ENCODE peak calls at places on chromosomes 5 and 9, in nine cellular contexts. One of them, this sample, is unnamed.
A peak's percentile ranks its signal among the peaks of the same experiment; 100 is the strongest.

GRCh38 chr9:96686638-96687335 is 31.7 kb upstream of the PRXL2C start:
- DNase-seq in GDM1: no peak
- DNase-seq in NCI-H1417: peak; percentile 80
- DNase-seq in T-helper 1 cell: peak; percentile 28
- DNase-seq in nucleus accumbens: peak; percentile 82
- DNase-seq in mucosa of gallbladder: peak; percentile 72
- DNase-seq in GOT3: no peak
- DNase-seq in HTR-8/SVneo: peak; percentile 9
- DNase-seq in GM19239: peak; percentile 18
- DNase-seq in this sample: no peak

GRCh38 chr5:67133781-67134180 is 62.8 kb downstream of the CD180 start:
- DNase-seq in GDM1: no peak
- DNase-seq in NCI-H1417: peak; percentile 98
- DNase-seq in T-helper 1 cell: no peak
- DNase-seq in nucleus accumbens: no peak
- DNase-seq in mucosa of gallbladder: no peak
- DNase-seq in GOT3: no peak
- DNase-seq in HTR-8/SVneo: no peak
- DNase-seq in GM19239: no peak
- DNase-seq in this sample: no peak

GRCh38 chr9:121564861-121565260 is 65.2 kb upstream of the GGTA1 start:
- DNase-seq in GDM1: no peak
- DNase-seq in NCI-H1417: no peak
- DNase-seq in T-helper 1 cell: no peak
- DNase-seq in nucleus accumbens: no peak
- DNase-seq in mucosa of gallbladder: peak; percentile 54
- DNase-seq in GOT3: no peak
- DNase-seq in HTR-8/SVneo: no peak
- DNase-seq in GM19239: no peak
- DNase-seq in this sample: no peak

GRCh38 chr9:134869554-134870310 is 10.9 kb upstream of the FCN2 start:
- DNase-seq in GDM1: no peak
- DNase-seq in NCI-H1417: no peak
- DNase-seq in T-helper 1 cell: no peak
- DNase-seq in nucleus accumbens: no peak
- DNase-seq in mucosa of gallbladder: no peak
- DNase-seq in GOT3: no peak
- DNase-seq in HTR-8/SVneo: no peak
- DNase-seq in GM19239: no peak
- DNase-seq in this sample: no peak

GRCh38 chr5:175235251-175235963 is 208.6 kb downstream of the DRD1 start:
- DNase-seq in GDM1: no peak
- DNase-seq in NCI-H1417: no peak
- DNase-seq in T-helper 1 cell: no peak
- DNase-seq in nucleus accumbens: no peak
- DNase-seq in mucosa of gallbladder: no peak
- DNase-seq in GOT3: no peak
- DNase-seq in HTR-8/SVneo: no peak
- DNase-seq in GM19239: no peak
- DNase-seq in this sample: no peak

GRCh38 chr9:18459958-18460584 is 13.9 kb upstream of the ADAMTSL1 start:
- DNase-seq in GDM1: no peak
- DNase-seq in NCI-H1417: no peak
- DNase-seq in T-helper 1 cell: no peak
- DNase-seq in nucleus accumbens: no peak
- DNase-seq in mucosa of gallbladder: no peak
- DNase-seq in GOT3: no peak
- DNase-seq in HTR-8/SVneo: no peak
- DNase-seq in GM19239: no peak
- DNase-seq in this sample: no peak

GRCh38 chr5:67842806-67843205 is 372.8 kb upstream of the PIK3R1 start:
- DNase-seq in GDM1: no peak
- DNase-seq in NCI-H1417: no peak
- DNase-seq in T-helper 1 cell: no peak
- DNase-seq in nucleus accumbens: no peak
- DNase-seq in mucosa of gallbladder: no peak
- DNase-seq in GOT3: no peak
- DNase-seq in HTR-8/SVneo: no peak
- DNase-seq in GM19239: no peak
- DNase-seq in this sample: no peak

GRCh38 chr5:171647043-171647899 is 138.3 kb upstream of the SMIM23 start:
- DNase-seq in GDM1: peak; percentile 60
- DNase-seq in NCI-H1417: no peak
- DNase-seq in T-helper 1 cell: no peak
- DNase-seq in nucleus accumbens: no peak
- DNase-seq in mucosa of gallbladder: no peak
- DNase-seq in GOT3: no peak
- DNase-seq in HTR-8/SVneo: peak; percentile 83
- DNase-seq in GM19239: no peak
- DNase-seq in this sample: peak; percentile 71

GRCh38 chr5:141567513-141568117 is 51.2 kb downstream of the DIAPH1 start:
- DNase-seq in GDM1: no peak
- DNase-seq in NCI-H1417: no peak
- DNase-seq in T-helper 1 cell: no peak
- DNase-seq in nucleus accumbens: no peak
- DNase-seq in mucosa of gallbladder: no peak
- DNase-seq in GOT3: no peak
- DNase-seq in HTR-8/SVneo: no peak
- DNase-seq in GM19239: no peak
- DNase-seq in this sample: peak; percentile 22

GRCh38 chr5:83551826-83552225 is 80.3 kb downstream of the VCAN start:
- DNase-seq in GDM1: no peak
- DNase-seq in NCI-H1417: no peak
- DNase-seq in T-helper 1 cell: no peak
- DNase-seq in nucleus accumbens: no peak
- DNase-seq in mucosa of gallbladder: no peak
- DNase-seq in GOT3: no peak
- DNase-seq in HTR-8/SVneo: no peak
- DNase-seq in GM19239: no peak
- DNase-seq in this sample: no peak

GRCh38 chr5:58357121-58357520 is 102.8 kb downstream of the PLK2 start:
- DNase-seq in GDM1: no peak
- DNase-seq in NCI-H1417: no peak
- DNase-seq in T-helper 1 cell: no peak
- DNase-seq in nucleus accumbens: no peak
- DNase-seq in mucosa of gallbladder: no peak
- DNase-seq in GOT3: no peak
- DNase-seq in HTR-8/SVneo: no peak
- DNase-seq in GM19239: no peak
- DNase-seq in this sample: no peak

GRCh38 chr5:134132372-134133212 is 18.1 kb downstream of the TCF7 start:
- DNase-seq in GDM1: no peak
- DNase-seq in NCI-H1417: no peak
- DNase-seq in T-helper 1 cell: peak; percentile 71
- DNase-seq in nucleus accumbens: no peak
- DNase-seq in mucosa of gallbladder: no peak
- DNase-seq in GOT3: no peak
- DNase-seq in HTR-8/SVneo: no peak
- DNase-seq in GM19239: no peak
- DNase-seq in this sample: no peak

GRCh38 chr5:137320056-137321045 is 178.8 kb downstream of the SPOCK1 start:
- DNase-seq in GDM1: no peak
- DNase-seq in NCI-H1417: peak; percentile 72
- DNase-seq in T-helper 1 cell: no peak
- DNase-seq in nucleus accumbens: no peak
- DNase-seq in mucosa of gallbladder: peak; percentile 57
- DNase-seq in GOT3: peak; percentile 14
- DNase-seq in HTR-8/SVneo: peak; percentile 51
- DNase-seq in GM19239: peak; percentile 49
- DNase-seq in this sample: peak; percentile 62

GRCh38 chr5:3456121-3456681 is 139.4 kb upstream of the IRX1 start:
- DNase-seq in GDM1: no peak
- DNase-seq in NCI-H1417: no peak
- DNase-seq in T-helper 1 cell: no peak
- DNase-seq in nucleus accumbens: no peak
- DNase-seq in mucosa of gallbladder: no peak
- DNase-seq in GOT3: no peak
- DNase-seq in HTR-8/SVneo: no peak
- DNase-seq in GM19239: no peak
- DNase-seq in this sample: no peak

GRCh38 chr9:78677326-78677725 is 380.4 kb downstream of the PSAT1 start:
- DNase-seq in GDM1: no peak
- DNase-seq in NCI-H1417: no peak
- DNase-seq in T-helper 1 cell: no peak
- DNase-seq in nucleus accumbens: no peak
- DNase-seq in mucosa of gallbladder: no peak
- DNase-seq in GOT3: no peak
- DNase-seq in HTR-8/SVneo: no peak
- DNase-seq in GM19239: no peak
- DNase-seq in this sample: no peak

GRCh38 chr5:134648425-134649162 is at the start of gene SEC24A:
- DNase-seq in GDM1: peak; percentile 73
- DNase-seq in NCI-H1417: peak; percentile 83
- DNase-seq in T-helper 1 cell: peak; percentile 89
- DNase-seq in nucleus accumbens: peak; percentile 75
- DNase-seq in mucosa of gallbladder: peak; percentile 89
- DNase-seq in GOT3: peak; percentile 93
- DNase-seq in HTR-8/SVneo: peak; percentile 93
- DNase-seq in GM19239: peak; percentile 92
- DNase-seq in this sample: peak; percentile 93

GRCh38 chr5:138536665-138537315 is 6.2 kb downstream of the ETF1 start:
- DNase-seq in GDM1: no peak
- DNase-seq in NCI-H1417: no peak
- DNase-seq in T-helper 1 cell: no peak
- DNase-seq in nucleus accumbens: no peak
- DNase-seq in mucosa of gallbladder: no peak
- DNase-seq in GOT3: no peak
- DNase-seq in HTR-8/SVneo: no peak
- DNase-seq in GM19239: no peak
- DNase-seq in this sample: peak; percentile 20

GRCh38 chr5:113235884-113236283 is 198.9 kb downstream of the TSSK1B start:
- DNase-seq in GDM1: no peak
- DNase-seq in NCI-H1417: no peak
- DNase-seq in T-helper 1 cell: no peak
- DNase-seq in nucleus accumbens: no peak
- DNase-seq in mucosa of gallbladder: no peak
- DNase-seq in GOT3: no peak
- DNase-seq in HTR-8/SVneo: no peak
- DNase-seq in GM19239: no peak
- DNase-seq in this sample: no peak

GRCh38 chr9:36158122-36158521 is 11.1 kb upstream of the CCIN start:
- DNase-seq in GDM1: no peak
- DNase-seq in NCI-H1417: no peak
- DNase-seq in T-helper 1 cell: no peak
- DNase-seq in nucleus accumbens: no peak
- DNase-seq in mucosa of gallbladder: no peak
- DNase-seq in GOT3: no peak
- DNase-seq in HTR-8/SVneo: no peak
- DNase-seq in GM19239: no peak
- DNase-seq in this sample: no peak

GRCh38 chr5:41093803-41094202 is 22.7 kb upstream of the MROH2B start:
- DNase-seq in GDM1: no peak
- DNase-seq in NCI-H1417: no peak
- DNase-seq in T-helper 1 cell: no peak
- DNase-seq in nucleus accumbens: no peak
- DNase-seq in mucosa of gallbladder: no peak
- DNase-seq in GOT3: no peak
- DNase-seq in HTR-8/SVneo: no peak
- DNase-seq in GM19239: no peak
- DNase-seq in this sample: no peak

GRCh38 chr5:138064526-138064925 is 19.3 kb upstream of the WNT8A start:
- DNase-seq in GDM1: no peak
- DNase-seq in NCI-H1417: no peak
- DNase-seq in T-helper 1 cell: no peak
- DNase-seq in nucleus accumbens: no peak
- DNase-seq in mucosa of gallbladder: no peak
- DNase-seq in GOT3: no peak
- DNase-seq in HTR-8/SVneo: no peak
- DNase-seq in GM19239: no peak
- DNase-seq in this sample: no peak

GRCh38 chr5:587403-587802 is 24.7 kb upstream of the CEP72 start:
- DNase-seq in GDM1: no peak
- DNase-seq in NCI-H1417: no peak
- DNase-seq in T-helper 1 cell: no peak
- DNase-seq in nucleus accumbens: no peak
- DNase-seq in mucosa of gallbladder: peak; percentile 81
- DNase-seq in GOT3: no peak
- DNase-seq in HTR-8/SVneo: no peak
- DNase-seq in GM19239: no peak
- DNase-seq in this sample: no peak

GRCh38 chr9:70962761-70963445 is 158.5 kb downstream of the TRPM3 start:
- DNase-seq in GDM1: no peak
- DNase-seq in NCI-H1417: peak; percentile 6
- DNase-seq in T-helper 1 cell: no peak
- DNase-seq in nucleus accumbens: no peak
- DNase-seq in mucosa of gallbladder: no peak
- DNase-seq in GOT3: no peak
- DNase-seq in HTR-8/SVneo: no peak
- DNase-seq in GM19239: no peak
- DNase-seq in this sample: no peak

GRCh38 chr9:19102181-19102630 is 498 bp downstream of the HAUS6 start:
- DNase-seq in GDM1: peak; percentile 7
- DNase-seq in NCI-H1417: no peak
- DNase-seq in T-helper 1 cell: no peak
- DNase-seq in nucleus accumbens: no peak
- DNase-seq in mucosa of gallbladder: no peak
- DNase-seq in GOT3: no peak
- DNase-seq in HTR-8/SVneo: peak; percentile 19
- DNase-seq in GM19239: no peak
- DNase-seq in this sample: peak; percentile 33

GRCh38 chr5:157265714-157266285 is at the start of gene CYFIP2:
- DNase-seq in GDM1: peak; percentile 61
- DNase-seq in NCI-H1417: peak; percentile 77
- DNase-seq in T-helper 1 cell: peak; percentile 73
- DNase-seq in nucleus accumbens: peak; percentile 64
- DNase-seq in mucosa of gallbladder: peak; percentile 69
- DNase-seq in GOT3: no peak
- DNase-seq in HTR-8/SVneo: peak; percentile 60
- DNase-seq in GM19239: peak; percentile 78
- DNase-seq in this sample: peak; percentile 40

GRCh38 chr9:90408659-90409058 is 234.0 kb downstream of the DIRAS2 start:
- DNase-seq in GDM1: no peak
- DNase-seq in NCI-H1417: no peak
- DNase-seq in T-helper 1 cell: no peak
- DNase-seq in nucleus accumbens: no peak
- DNase-seq in mucosa of gallbladder: no peak
- DNase-seq in GOT3: no peak
- DNase-seq in HTR-8/SVneo: no peak
- DNase-seq in GM19239: no peak
- DNase-seq in this sample: no peak

GRCh38 chr5:430214-430925 is 12.6 kb upstream of the EXOC3 start:
- DNase-seq in GDM1: no peak
- DNase-seq in NCI-H1417: no peak
- DNase-seq in T-helper 1 cell: no peak
- DNase-seq in nucleus accumbens: no peak
- DNase-seq in mucosa of gallbladder: no peak
- DNase-seq in GOT3: no peak
- DNase-seq in HTR-8/SVneo: no peak
- DNase-seq in GM19239: no peak
- DNase-seq in this sample: no peak

GRCh38 chr5:75034137-75034739 is 18.1 kb downstream of the GCNT4 start:
- DNase-seq in GDM1: no peak
- DNase-seq in NCI-H1417: no peak
- DNase-seq in T-helper 1 cell: no peak
- DNase-seq in nucleus accumbens: no peak
- DNase-seq in mucosa of gallbladder: no peak
- DNase-seq in GOT3: no peak
- DNase-seq in HTR-8/SVneo: no peak
- DNase-seq in GM19239: no peak
- DNase-seq in this sample: peak; percentile 69

GRCh38 chr9:88425538-88425950 is 37.3 kb downstream of the SPIN1 start:
- DNase-seq in GDM1: no peak
- DNase-seq in NCI-H1417: no peak
- DNase-seq in T-helper 1 cell: no peak
- DNase-seq in nucleus accumbens: no peak
- DNase-seq in mucosa of gallbladder: no peak
- DNase-seq in GOT3: no peak
- DNase-seq in HTR-8/SVneo: no peak
- DNase-seq in GM19239: no peak
- DNase-seq in this sample: no peak

GRCh38 chr5:169946743-169947142 is 33.6 kb downstream of the INSYN2B start:
- DNase-seq in GDM1: no peak
- DNase-seq in NCI-H1417: no peak
- DNase-seq in T-helper 1 cell: no peak
- DNase-seq in nucleus accumbens: no peak
- DNase-seq in mucosa of gallbladder: no peak
- DNase-seq in GOT3: no peak
- DNase-seq in HTR-8/SVneo: no peak
- DNase-seq in GM19239: no peak
- DNase-seq in this sample: no peak

GRCh38 chr5:178130576-178131445 is at the start of gene RMND5B:
- DNase-seq in GDM1: peak; percentile 69
- DNase-seq in NCI-H1417: peak; percentile 82
- DNase-seq in T-helper 1 cell: peak; percentile 68
- DNase-seq in nucleus accumbens: peak; percentile 73
- DNase-seq in mucosa of gallbladder: peak; percentile 81
- DNase-seq in GOT3: peak; percentile 50
- DNase-seq in HTR-8/SVneo: peak; percentile 82
- DNase-seq in GM19239: peak; percentile 90
- DNase-seq in this sample: peak; percentile 89

This sample was measured in HT-29.